ENCODE peak calls at places on chromosomes 7 and 10, in six cellular contexts. O is CD8-positive, alpha-beta T cell; T is kidney; E is colonic mucosa; S is lung; P is ascending aorta. L is an unnamed sample. For H3K4me1, the result is how much of the 10 kb centered on the place peaks cover.

GRCh38 chr10:114073787-114074186 is 30.1 kb downstream of the ADRB1 start:
- DNase-seq in S (no peak), P (no peak), O (peak), T (no peak), E (no peak), L (no peak)

GRCh38 chr10:122419890-122420623 is 34.4 kb upstream of the ARMS2 start:
- DNase-seq in E (no peak), S (no peak), O (no peak), P (peak), T (no peak), L (no peak)

GRCh38 chr7:135755351-135755753 is 6.7 kb upstream of the FAM180A start:
- DNase-seq in S (no peak), P (peak), E (no peak), T (no peak), O (no peak), L (no peak)

GRCh38 chr7:6576024-6576866 is 1.0 kb upstream of the ZDHHC4 start:
- DNase-seq in P (no peak), E (peak), T (no peak), S (no peak), O (no peak), L (no peak)

GRCh38 chr7:1673581-1674102 is 3.6 kb downstream of the ELFN1 start:
- DNase-seq in P (peak), T (peak), O (peak), E (no peak), S (no peak), L (no peak)

GRCh38 chr7:155964543-155964942 is 152.3 kb upstream of the SHH start:
- DNase-seq in S (no peak), T (no peak), E (no peak), P (peak), O (no peak), L (no peak)

GRCh38 chr10:33120275-33120674 is 162.2 kb upstream of the ITGB1 start:
- DNase-seq in E (no peak), S (no peak), O (no peak), T (no peak), P (no peak), L (no peak)

GRCh38 chr10:119449760-119450461 is 92.6 kb downstream of the RGS10 start:
- DNase-seq in O (no peak), E (peak), P (peak), S (peak), T (peak), L (no peak)

GRCh38 chr7:5429857-5430611 is 6.4 kb upstream of the TNRC18 start:
- DNase-seq in T (peak), S (peak), P (peak), O (no peak), E (peak), L (no peak)

GRCh38 chr7:7176421-7177043 is 5.8 kb upstream of the C1GALT1 start:
- DNase-seq in T (no peak), P (no peak), O (no peak), E (no peak), S (no peak), L (no peak)

GRCh38 chr7:136179829-136180721 is 202.9 kb upstream of the MTPN start:
- DNase-seq in S (no peak), P (no peak), T (no peak), E (no peak), O (no peak), L (no peak)

GRCh38 chr7:107660381-107661080 is at the start of gene SLC26A4:
- DNase-seq in E (no peak), P (no peak), O (no peak), T (no peak), S (no peak), L (no peak)

GRCh38 chr7:3138992-3139391 is 95.3 kb upstream of the CARD11 start:
- DNase-seq in S (no peak), P (peak), E (no peak), T (no peak), O (no peak), L (no peak)

GRCh38 chr7:105578496-105578895 is 2.8 kb downstream of the EFCAB10 start:
- DNase-seq in O (no peak), T (no peak), P (no peak), E (no peak), S (no peak), L (no peak)

GRCh38 chr7:149467321-149467859 is 6.5 kb upstream of the ZNF777 start:
- DNase-seq in O (no peak), T (no peak), P (no peak), E (no peak), S (no peak), L (no peak)

GRCh38 chr10:4008676-4009382 is 223.8 kb upstream of the KLF6 start:
- DNase-seq in P (no peak), E (no peak), T (no peak), O (no peak), S (no peak), L (no peak)

GRCh38 chr7:141702047-141702567 is at the start of gene DENND11:
- DNase-seq in O (peak), P (peak), S (peak), T (peak), E (peak), L (peak)

GRCh38 chr10:26486304-26486703 is 48.2 kb downstream of the APBB1IP start:
- DNase-seq in O (no peak), E (no peak), P (peak), S (no peak), T (no peak), L (no peak)

GRCh38 chr10:43970018-43970698 is 321.5 kb upstream of the ZNF32 start:
- DNase-seq in S (peak), P (peak), O (no peak), T (no peak), E (no peak), L (no peak)

GRCh38 chr10:80253266-80253962 is 36.0 kb downstream of the MAT1A start:
- DNase-seq in E (no peak), P (no peak), T (no peak), O (no peak), S (no peak), L (no peak)

GRCh38 chr10:102065561-102066420 is 642 bp downstream of the HPS6 start:
- DNase-seq in O (peak), S (no peak), T (peak), E (peak), P (peak), L (no peak)

GRCh38 chr7:47991741-47992311 is 12.4 kb upstream of the HUS1 start:
- DNase-seq in T (peak), E (peak), O (peak), S (peak), P (peak), L (peak)

GRCh38 chr10:15344876-15345285 is 26.2 kb downstream of the FAM171A1 start:
- DNase-seq in T (no peak), P (no peak), O (no peak), E (no peak), S (no peak), L (no peak)

GRCh38 chr7:110090113-110090820 is 1000.7 kb upstream of the LRRN3 start:
- DNase-seq in T (no peak), S (no peak), E (no peak), P (no peak), O (no peak), L (peak)

GRCh38 chr7:13293264-13294002 is 606.0 kb downstream of the ARL4A start:
- DNase-seq in T (no peak), O (no peak), E (no peak), S (no peak), P (no peak), L (no peak)

DNA sequence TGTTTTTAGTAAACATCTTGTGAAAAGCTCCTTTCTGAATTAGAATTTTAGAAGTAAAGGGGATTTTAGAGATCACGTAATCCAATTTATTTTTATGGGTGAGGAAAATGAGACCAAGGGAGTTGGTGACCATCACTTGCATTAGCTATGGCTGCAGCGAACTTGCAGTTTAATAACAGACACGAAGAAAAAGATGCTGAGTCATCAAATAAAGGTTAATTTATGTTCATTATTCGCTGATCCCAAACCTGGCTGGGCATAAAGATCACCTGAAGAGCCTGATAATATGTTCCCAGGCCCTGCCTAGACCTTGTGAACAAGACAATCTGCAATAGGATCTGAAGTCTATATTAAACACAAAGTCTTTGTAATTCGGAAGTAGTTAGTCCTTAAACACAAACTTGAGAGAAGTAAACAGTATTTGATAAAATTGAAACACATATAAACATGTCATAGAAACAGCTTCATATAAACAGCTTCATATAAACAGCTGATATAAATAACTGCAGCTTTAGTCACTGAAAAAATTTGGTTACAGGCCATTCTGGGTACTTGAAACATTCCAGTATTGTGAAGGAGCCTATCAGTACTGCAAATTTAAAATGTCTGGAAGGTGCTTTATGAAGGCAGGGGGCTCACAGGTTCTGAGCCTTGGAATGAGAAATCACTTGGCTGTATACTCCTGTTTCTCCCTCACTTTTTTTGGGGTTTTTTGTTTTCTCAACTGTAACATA is 16.5 kb downstream of the GPR158 start:
- DNase-seq in T (no peak), S (no peak), O (no peak), P (no peak), E (no peak), L (no peak)
- H3K4me1 ChIP-seq in T (under half), S (under half), O (under half), P (under half), E (under half), L (under half)

DNA sequence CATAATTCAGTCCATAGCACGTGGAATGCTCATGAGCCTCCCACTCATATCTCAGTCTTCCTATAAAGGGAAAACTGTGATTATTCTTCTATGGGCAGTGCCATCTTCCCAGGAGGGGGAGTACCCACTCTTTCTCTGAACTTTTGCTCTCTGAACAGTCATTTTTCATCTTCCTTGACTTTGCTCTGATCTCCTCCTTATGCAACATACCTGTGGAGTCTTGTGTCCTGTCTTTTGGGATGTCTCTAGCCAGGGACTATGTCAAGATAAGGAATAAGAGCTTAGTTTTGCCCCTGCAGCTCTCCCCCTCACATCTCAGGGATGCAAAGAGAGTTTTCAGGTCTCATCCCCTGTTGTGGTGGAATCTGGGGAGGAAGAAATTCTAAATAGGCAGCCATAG is 27.6 kb downstream of the LSMEM1 start:
- DNase-seq in E (no peak), O (no peak), P (no peak), T (no peak), S (no peak), L (no peak)
- H3K27ac ChIP-seq in E (no peak), O (no peak), P (no peak), T (no peak), S (no peak), L (no peak)

DNA sequence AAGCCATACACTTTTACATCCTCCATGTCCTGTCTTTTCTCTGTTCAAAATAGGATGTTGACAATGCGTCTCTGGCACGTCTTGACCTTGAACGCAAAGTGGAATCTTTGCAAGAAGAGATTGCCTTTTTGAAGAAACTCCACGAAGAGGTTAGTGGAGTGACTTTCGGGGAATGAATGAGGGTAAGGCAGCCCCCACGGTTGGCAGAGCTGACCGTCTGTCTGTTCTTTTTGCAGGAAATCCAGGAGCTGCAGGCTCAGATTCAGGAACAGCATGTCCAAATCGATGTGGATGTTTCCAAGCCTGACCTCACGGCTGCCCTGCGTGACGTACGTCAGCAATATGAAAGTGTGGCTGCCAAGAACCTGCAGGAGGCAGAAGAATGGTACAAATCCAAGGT is 5.5 kb downstream of the VIM start:
- DNase-seq in S (no peak), P (peak), T (no peak), O (no peak), E (peak), L (no peak)
- H3K4me3 ChIP-seq in S (no peak), P (peak), T (peak), O (no peak), E (no peak), L (no peak)

GRCh38 chr10:89332092-89332633 is 4.4 kb downstream of the IFIT3 start:
- DNase-seq in O (no peak), T (no peak), P (no peak), S (no peak), E (peak), L (no peak)
- H3K4me1 ChIP-seq in O (under half), T (under half), P (under half), S (under half), E (under half), L (under half)

DNA sequence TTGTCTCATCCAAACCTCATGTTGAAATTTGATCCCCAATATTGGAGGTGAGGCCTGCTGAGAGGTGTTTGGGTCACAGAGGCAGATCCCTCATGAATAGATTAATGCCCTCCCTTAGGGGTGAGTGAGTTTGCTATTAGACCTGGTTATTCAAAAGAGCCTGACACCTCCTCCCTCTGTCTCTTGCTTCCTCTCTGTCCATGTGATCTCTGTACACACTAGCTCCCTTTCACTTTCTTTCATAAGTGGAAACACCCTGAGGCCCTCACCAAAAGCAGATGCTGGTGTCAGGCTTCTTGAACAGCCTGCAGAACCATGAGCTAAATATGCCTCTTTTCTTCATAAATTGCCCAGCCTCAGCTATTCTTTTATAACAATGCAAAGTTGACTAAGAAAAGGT is 447.1 kb downstream of the MDFIC start:
- DNase-seq in O (no peak), T (no peak), P (no peak), S (no peak), E (no peak), L (no peak)
- H3K27ac ChIP-seq in O (no peak), T (no peak), P (no peak), S (no peak), E (no peak), L (no peak)